ENCODE peak calls at places on chromosomes 2 and 18, in ten cellular contexts. T, R, B, J, Y, Q, O, V, P and X are unnamed samples.

GRCh38 chr2:84991404-84992151 is 20.6 kb downstream of the KCMF1 start:
- DNase-seq in T (no peak), R (no peak), B (no peak), J (no peak), Y (no peak), Q (no peak), O (no peak), V (peak), P (peak), X (peak)

GRCh38 chr18:44680271-44681038 is at the start of gene SETBP1:
- DNase-seq in T (no peak), R (peak), B (peak), J (peak), Y (peak), Q (peak), O (peak), V (peak), P (peak), X (no peak)

GRCh38 chr2:143730155-143730949 is 601.1 kb downstream of the ARHGAP15 start:
- DNase-seq in T (no peak), R (no peak), B (no peak), J (no peak), Y (no peak), Q (no peak), O (no peak), V (peak), P (peak), X (no peak)

GRCh38 chr18:6605115-6605869 is 124.2 kb upstream of the ARHGAP28 start:
- DNase-seq in T (no peak), R (no peak), B (no peak), J (no peak), Y (no peak), Q (no peak), O (no peak), V (peak), P (peak), X (no peak)

GRCh38 chr18:55552498-55553189 is 35.3 kb downstream of the TCF4 start:
- DNase-seq in T (no peak), R (no peak), B (no peak), J (no peak), Y (no peak), Q (no peak), O (no peak), V (peak), P (no peak), X (no peak)

GRCh38 chr2:216860738-216861137 is 874 bp upstream of the TNP1 start:
- DNase-seq in T (no peak), R (no peak), B (no peak), J (no peak), Y (no peak), Q (no peak), O (no peak), V (peak), P (no peak), X (no peak)

GRCh38 chr2:67854798-67855197 is 208.0 kb downstream of the C1D start:
- DNase-seq in T (no peak), R (no peak), B (no peak), J (peak), Y (no peak), Q (no peak), O (no peak), V (no peak), P (no peak), X (no peak)

GRCh38 chr2:163752252-163752651 is 16.4 kb upstream of the FIGN start:
- DNase-seq in T (no peak), R (no peak), B (no peak), J (peak), Y (no peak), Q (no peak), O (no peak), V (no peak), P (no peak), X (no peak)

GRCh38 chr2:38427936-38428335 is 50.9 kb upstream of the ATL2 start:
- DNase-seq in T (no peak), R (no peak), B (no peak), J (peak), Y (no peak), Q (no peak), O (no peak), V (no peak), P (no peak), X (no peak)
- TF ChIP-seq CTCF in T (no peak), R (no peak), B (no peak), J (no peak), Y (no peak), Q (no peak), O (no peak), V (no peak), P (no peak), X (no peak)

GRCh38 chr2:46915281-46915810 is at the start of gene MCFD2:
- DNase-seq in T (no peak), R (peak), B (no peak), J (no peak), Y (no peak), Q (no peak), O (peak), V (no peak), P (peak), X (no peak)

GRCh38 chr2:46914578-46915230 is 902 bp downstream of the MCFD2 start:
- DNase-seq in T (no peak), R (no peak), B (peak), J (no peak), Y (no peak), Q (no peak), O (no peak), V (no peak), P (no peak), X (no peak)

GRCh38 chr2:46915811-46916630 is 415 bp upstream of the MCFD2 start:
- DNase-seq in T (peak), R (peak), B (peak), J (peak), Y (peak), Q (peak), O (peak), V (peak), P (peak), X (peak)

GRCh38 chr2:46909771-46910419 is 5.7 kb downstream of the MCFD2 start:
- DNase-seq in T (no peak), R (no peak), B (no peak), J (no peak), Y (no peak), Q (peak), O (no peak), V (peak), P (peak), X (peak)

GRCh38 chr2:46913471-46914381 is 1.9 kb downstream of the MCFD2 start:
- DNase-seq in T (no peak), R (no peak), B (no peak), J (peak), Y (peak), Q (peak), O (no peak), V (peak), P (peak), X (peak)
- TF ChIP-seq CTCF in T (no peak), R (no peak), B (no peak), J (no peak), Y (peak), Q (no peak), O (no peak), V (no peak), P (no peak), X (peak)

DNA sequence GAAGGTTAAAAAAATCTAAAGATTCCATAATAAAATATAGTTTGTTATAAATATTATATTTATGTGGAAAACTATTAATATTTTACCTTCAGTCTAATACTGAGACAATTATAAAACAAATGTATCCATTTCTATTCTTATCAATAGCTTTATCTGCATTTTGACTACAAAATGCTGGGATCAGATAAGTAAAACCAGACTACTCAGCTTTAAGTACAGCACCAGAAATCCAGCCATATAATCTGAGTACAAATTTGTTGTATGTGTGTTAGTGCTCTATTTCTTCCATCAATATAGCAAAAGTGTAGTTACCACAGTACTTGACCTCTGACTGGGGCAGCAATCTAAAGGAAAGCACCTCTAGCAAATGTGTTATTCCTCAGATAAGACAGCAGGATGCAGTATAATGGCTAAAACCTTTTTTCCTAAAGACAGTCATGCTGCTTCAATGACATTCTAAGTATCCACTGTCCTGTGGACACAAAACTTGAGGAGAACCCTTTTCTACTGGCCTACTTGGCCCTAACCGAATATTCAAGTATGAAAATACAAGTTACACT is 68.1 kb downstream of the OLA1 start:
- DNase-seq in T (no peak), R (no peak), B (peak), J (peak), Y (peak), Q (no peak), O (no peak), V (no peak), P (no peak), X (peak)
- TF ChIP-seq CTCF in T (no peak), R (no peak), B (peak), J (peak), Y (peak), Q (no peak), O (peak), V (peak), P (no peak), X (peak)

GRCh38 chr2:16773080-16773713 is 107.6 kb upstream of the CYRIA start:
- DNase-seq in T (no peak), R (no peak), B (peak), J (peak), Y (peak), Q (peak), O (no peak), V (peak), P (peak), X (no peak)

GRCh38 chr2:16774091-16774490 is 108.5 kb upstream of the CYRIA start:
- DNase-seq in T (no peak), R (no peak), B (no peak), J (peak), Y (no peak), Q (no peak), O (no peak), V (no peak), P (peak), X (no peak)

GRCh38 chr2:16777123-16777872 is 111.7 kb upstream of the CYRIA start:
- DNase-seq in T (no peak), R (no peak), B (no peak), J (no peak), Y (no peak), Q (no peak), O (no peak), V (no peak), P (no peak), X (no peak)

DNA sequence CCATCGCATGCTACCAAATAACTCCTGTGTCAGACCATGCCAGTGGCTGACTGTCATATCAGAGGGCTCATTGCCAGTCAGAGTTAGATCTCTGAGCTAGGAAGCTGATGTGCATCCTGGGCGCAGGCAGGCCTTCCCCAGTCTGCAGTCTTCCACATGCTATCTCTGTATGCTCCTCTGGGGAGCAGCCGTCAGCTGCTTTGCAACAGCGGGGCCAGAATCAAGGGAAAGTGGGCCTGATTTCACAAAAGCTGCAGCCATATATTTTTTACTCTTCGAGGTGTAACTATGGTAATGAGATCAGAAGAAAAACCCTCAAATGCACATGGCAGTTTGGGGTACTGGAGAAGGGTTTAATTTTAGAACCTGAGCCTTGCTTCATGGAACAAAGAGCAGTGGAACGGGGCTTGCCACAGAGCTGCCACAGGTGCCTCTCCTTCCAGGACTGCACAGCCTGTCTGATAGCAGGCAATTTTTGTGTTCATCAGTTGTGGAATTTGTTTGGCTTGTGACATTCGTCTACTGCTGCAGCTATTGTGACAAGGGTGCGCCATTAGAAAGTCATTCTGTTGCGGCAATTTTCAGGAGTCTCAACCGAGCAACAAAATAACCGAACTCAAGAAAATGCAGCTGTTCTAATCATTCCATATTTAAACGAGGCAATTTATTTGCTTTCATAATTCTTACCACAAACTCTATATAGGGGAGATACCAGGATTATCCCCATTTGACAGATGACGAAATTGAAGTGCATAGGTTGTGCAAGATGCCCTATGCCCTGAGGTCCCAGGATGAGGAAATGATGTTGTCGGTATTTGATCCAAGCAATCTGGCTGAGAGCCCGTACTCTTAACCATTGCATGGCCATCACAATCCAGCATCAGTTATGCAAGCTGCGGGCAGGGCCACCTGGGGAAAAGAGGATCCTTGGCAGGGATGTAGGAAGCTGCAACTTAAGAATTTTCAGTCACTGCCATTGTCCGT is 109.6 kb upstream of the CYRIA start:
- DNase-seq in T (no peak), R (no peak), B (peak), J (peak), Y (peak), Q (no peak), O (no peak), V (no peak), P (no peak), X (no peak)
- TF ChIP-seq CTCF in T (no peak), R (no peak), B (no peak), J (peak), Y (peak), Q (no peak), O (peak), V (no peak), P (no peak), X (no peak)

DNA sequence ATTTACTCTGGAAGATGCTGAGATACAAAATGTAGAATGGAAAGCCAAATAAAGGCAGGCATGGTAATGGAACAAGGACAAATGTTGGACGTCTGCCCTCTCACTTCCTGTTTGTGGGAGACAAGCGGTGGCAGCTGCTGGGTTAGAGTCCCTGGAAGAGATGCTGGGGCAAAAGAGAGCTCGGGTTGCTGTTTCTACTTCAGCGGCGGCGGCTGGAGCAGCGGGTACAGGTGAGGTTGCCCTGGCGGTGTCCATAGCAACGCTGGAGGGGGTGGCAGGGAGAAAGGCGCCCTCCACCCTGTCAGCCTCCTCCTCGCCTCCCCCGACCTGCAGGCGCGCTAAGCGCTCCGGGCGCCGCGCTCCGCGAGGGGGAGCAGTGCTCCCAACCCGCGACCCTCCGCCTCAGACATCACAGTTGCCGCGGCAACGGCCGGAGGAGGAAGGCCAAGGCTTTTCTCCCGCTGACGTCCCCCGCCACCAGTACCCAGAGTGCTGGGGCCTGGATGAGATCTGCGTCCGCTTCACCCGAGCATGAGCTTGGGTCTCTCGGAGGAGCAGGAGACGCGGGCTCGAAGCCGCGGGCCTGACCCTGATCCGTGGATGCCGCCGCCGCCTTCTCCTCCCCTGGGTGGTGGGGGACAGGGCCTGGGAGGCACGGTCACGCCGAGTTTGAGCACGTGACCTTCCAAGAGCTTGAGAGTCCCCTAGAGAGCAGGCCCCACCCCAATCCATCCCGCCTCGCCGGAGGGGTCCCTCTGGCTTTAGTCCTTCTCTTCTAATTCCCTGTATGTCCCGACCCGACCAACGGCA is 65.6 kb downstream of the NOL4 start:
- DNase-seq in T (peak), R (peak), B (peak), J (peak), Y (peak), Q (no peak), O (peak), V (peak), P (peak), X (no peak)
- TF ChIP-seq CTCF in T (no peak), R (no peak), B (no peak), J (peak), Y (peak), Q (no peak), O (peak), V (no peak), P (no peak), X (no peak)

GRCh38 chr2:197075754-197076337 is 149.3 kb upstream of the PGAP1 start:
- DNase-seq in T (no peak), R (no peak), B (no peak), J (peak), Y (peak), Q (no peak), O (no peak), V (no peak), P (peak), X (no peak)
- TF ChIP-seq CTCF in T (peak), R (no peak), B (peak), J (peak), Y (peak), Q (peak), O (peak), V (peak), P (peak), X (peak)

GRCh38 chr2:9768388-9768787 is 74.9 kb upstream of the TAF1B start:
- DNase-seq in T (no peak), R (no peak), B (peak), J (peak), Y (peak), Q (no peak), O (no peak), V (no peak), P (peak), X (no peak)
- TF ChIP-seq CTCF in T (no peak), R (no peak), B (no peak), J (peak), Y (peak), Q (no peak), O (peak), V (peak), P (no peak), X (no peak)

GRCh38 chr2:231781798-231782726 is 980 bp upstream of the PDE6D start:
- DNase-seq in T (no peak), R (peak), B (no peak), J (peak), Y (no peak), Q (peak), O (no peak), V (peak), P (peak), X (peak)

GRCh38 chr2:231785822-231786176 is 446 bp upstream of the COPS7B start:
- DNase-seq in T (no peak), R (no peak), B (no peak), J (no peak), Y (no peak), Q (no peak), O (no peak), V (no peak), P (no peak), X (no peak)

GRCh38 chr2:231780123-231780908 is 766 bp downstream of the PDE6D start:
- DNase-seq in T (peak), R (no peak), B (peak), J (peak), Y (peak), Q (peak), O (no peak), V (peak), P (peak), X (no peak)

GRCh38 chr2:231785413-231785812 is 832 bp upstream of the COPS7B start:
- DNase-seq in T (no peak), R (no peak), B (no peak), J (no peak), Y (no peak), Q (no peak), O (no peak), V (no peak), P (no peak), X (no peak)

GRCh38 chr2:231780909-231781797 is at the start of gene PDE6D:
- DNase-seq in T (peak), R (peak), B (peak), J (peak), Y (peak), Q (peak), O (peak), V (peak), P (peak), X (peak)
- TF ChIP-seq CTCF in T (no peak), R (no peak), B (no peak), J (no peak), Y (no peak), Q (no peak), O (no peak), V (no peak), P (no peak), X (no peak)

DNA sequence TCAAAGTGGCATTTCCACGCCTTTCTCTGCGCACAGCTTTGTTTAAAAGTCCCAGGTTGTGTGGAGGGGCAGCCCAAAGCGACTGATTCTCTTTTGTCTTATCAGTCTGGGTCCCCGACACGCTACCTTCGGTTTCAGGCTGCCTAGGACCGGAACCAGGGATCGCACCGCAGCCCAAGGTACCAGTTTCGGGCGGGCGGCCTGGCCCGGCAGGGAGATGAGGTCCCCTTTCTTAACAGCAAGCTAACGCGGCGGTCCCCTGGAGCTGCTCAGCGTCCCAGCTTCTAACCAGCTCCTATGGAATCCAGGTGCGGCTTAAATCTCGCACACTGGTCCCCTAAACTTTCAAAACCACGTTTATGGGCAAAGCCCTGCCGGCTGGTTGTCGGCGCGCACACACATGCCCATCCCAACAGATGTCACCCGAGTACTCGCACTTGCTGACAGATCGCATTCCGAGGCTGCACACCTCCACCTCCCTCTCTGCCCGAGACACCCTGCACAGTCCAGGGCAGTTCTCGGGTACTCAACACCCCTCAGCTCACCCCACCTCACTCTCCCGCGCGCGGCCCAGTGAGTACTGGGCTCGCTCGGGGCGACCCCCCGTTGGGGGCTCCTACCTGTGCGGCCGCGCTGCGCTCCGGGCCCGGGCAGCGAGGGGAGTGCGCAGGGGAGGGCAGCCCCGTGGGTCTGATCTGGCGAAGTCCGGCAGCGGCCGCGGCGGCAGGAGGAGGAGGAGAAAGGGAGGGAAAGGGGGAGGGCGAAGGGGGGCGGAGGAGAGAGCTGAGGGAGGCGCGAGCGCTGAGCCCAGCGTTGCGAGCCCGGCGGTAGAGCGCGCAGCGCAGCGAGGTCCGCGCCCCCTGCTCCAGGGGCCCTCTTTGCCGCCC is at the start of gene EFEMP1:
- DNase-seq in T (peak), R (peak), B (peak), J (peak), Y (peak), Q (peak), O (peak), V (peak), P (peak), X (peak)
- TF ChIP-seq CTCF in T (no peak), R (no peak), B (no peak), J (no peak), Y (no peak), Q (no peak), O (no peak), V (no peak), P (no peak), X (no peak)